ENCODE peak calls at places on chromosomes 16 and 17, in four cellular contexts. R, X, A and T are unnamed samples.
A peak's percentile ranks its signal among the peaks of the same experiment; 100 is the strongest.

GRCh38 chr17:44607836-44608690 is 48.2 kb upstream of the MEIOC start:
- DNase-seq in A (no peak), R (peak; percentile 35), X (no peak), T (peak; percentile 22)

GRCh38 chr17:40035162-40035559 is 19.0 kb downstream of the MED24 start:
- DNase-seq in R (no peak), A (no peak), X (no peak), T (no peak)

GRCh38 chr16:17831330-17831729 is 360.6 kb upstream of the XYLT1 start:
- DNase-seq in R (no peak), X (no peak), A (no peak), T (peak; percentile 46)

GRCh38 chr16:23615805-23616204 is 19.7 kb upstream of the NDUFAB1 start:
- DNase-seq in R (no peak), A (peak; percentile 4), X (no peak), T (no peak)

GRCh38 chr16:15737140-15737644 is 87.1 kb downstream of the NDE1 start:
- DNase-seq in R (no peak), X (no peak), A (no peak), T (no peak)

GRCh38 chr16:68086860-68087268 is 1.7 kb downstream of the NFATC3 start:
- DNase-seq in R (no peak), A (no peak), X (no peak), T (no peak)

GRCh38 chr17:6497496-6498221 is 53.4 kb downstream of the PIMREG start:
- DNase-seq in A (no peak), R (no peak), X (no peak), T (no peak)

GRCh38 chr16:57003439-57004386 is 14.4 kb downstream of the NLRC5 start:
- DNase-seq in R (no peak), A (no peak), X (no peak), T (no peak)

GRCh38 chr16:49560018-49560830 is 186.6 kb downstream of the C16orf78 start:
- DNase-seq in X (no peak), R (no peak), A (no peak), T (peak; percentile 14)

GRCh38 chr17:61335845-61336655 is 63.6 kb upstream of the TBX2 start:
- DNase-seq in R (no peak), A (peak; percentile 69), X (no peak), T (no peak)

GRCh38 chr17:44642861-44643260 is 13.4 kb upstream of the MEIOC start:
- DNase-seq in A (no peak), R (no peak), X (no peak), T (no peak)

GRCh38 chr16:14164916-14165684 is 94.0 kb downstream of the MRTFB start:
- DNase-seq in X (no peak), R (no peak), A (no peak), T (no peak)

GRCh38 chr16:30335598-30336474 is 19.3 kb downstream of the CD2BP2 start:
- DNase-seq in A (peak; percentile 29), X (no peak), R (no peak), T (no peak)

GRCh38 chr17:1515640-1516402 is 591 bp downstream of the INPP5K start:
- DNase-seq in X (peak; percentile 50), R (peak; percentile 57), A (peak; percentile 90), T (peak; percentile 58)

DNA sequence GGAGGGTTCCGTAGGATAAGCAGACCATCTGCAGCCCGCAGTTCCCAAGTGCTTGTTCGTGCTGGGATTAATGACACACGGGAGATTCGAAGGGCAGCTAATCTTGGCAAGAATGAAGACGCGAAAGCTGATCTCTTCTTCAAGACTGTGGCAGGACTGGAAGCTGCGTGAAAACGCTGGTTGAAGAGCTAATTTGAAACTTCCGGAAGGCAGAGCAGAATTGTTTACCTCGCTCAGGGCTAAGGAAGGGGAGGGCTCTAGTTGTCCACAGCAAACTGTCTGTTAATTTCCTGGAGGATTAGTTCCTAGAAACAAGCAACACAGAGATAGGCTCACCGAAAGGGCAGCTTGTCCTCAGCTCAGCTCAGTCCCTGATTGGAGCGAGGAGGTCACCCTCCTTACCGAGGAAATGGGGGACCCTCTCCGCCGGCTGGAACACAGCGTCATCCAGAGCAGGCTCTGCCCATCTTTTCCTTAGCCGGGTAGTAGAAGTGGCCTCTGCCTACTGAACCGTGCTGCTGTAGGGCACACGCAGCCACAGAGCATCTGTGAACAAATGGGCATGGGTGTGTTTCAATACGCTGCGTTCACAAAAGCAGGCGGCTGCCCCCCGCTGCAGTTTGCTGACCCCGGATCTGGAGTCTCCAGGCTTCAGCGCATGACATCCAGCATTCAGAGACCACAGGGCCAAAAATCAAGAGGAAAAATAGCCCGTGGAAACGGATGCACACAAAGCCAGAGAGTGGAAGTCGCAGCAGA is 16.7 kb upstream of the BAIAP2 start:
- DNase-seq in A (peak; percentile 53), R (no peak), X (no peak), T (no peak)
- H3K4me3 ChIP-seq in A (no peak overlapping the region), R (no peak overlapping the region), X (peak overlapping the region; percentile 19), T (peak overlapping the region; percentile 26)

GRCh38 chr17:77882481-77883212 is 75.9 kb upstream of the TNRC6C start:
- DNase-seq in R (no peak), X (no peak), A (peak; percentile 49), T (peak; percentile 46)

GRCh38 chr17:77880702-77881450 is 77.6 kb upstream of the TNRC6C start:
- DNase-seq in A (no peak), X (no peak), R (no peak), T (no peak)

GRCh38 chr17:77883213-77883650 is 75.3 kb upstream of the TNRC6C start:
- DNase-seq in A (no peak), R (no peak), X (no peak), T (no peak)

GRCh38 chr17:77881545-77881944 is 77.0 kb upstream of the TNRC6C start:
- DNase-seq in R (no peak), A (peak; percentile 57), X (no peak), T (peak; percentile 69)

DNA sequence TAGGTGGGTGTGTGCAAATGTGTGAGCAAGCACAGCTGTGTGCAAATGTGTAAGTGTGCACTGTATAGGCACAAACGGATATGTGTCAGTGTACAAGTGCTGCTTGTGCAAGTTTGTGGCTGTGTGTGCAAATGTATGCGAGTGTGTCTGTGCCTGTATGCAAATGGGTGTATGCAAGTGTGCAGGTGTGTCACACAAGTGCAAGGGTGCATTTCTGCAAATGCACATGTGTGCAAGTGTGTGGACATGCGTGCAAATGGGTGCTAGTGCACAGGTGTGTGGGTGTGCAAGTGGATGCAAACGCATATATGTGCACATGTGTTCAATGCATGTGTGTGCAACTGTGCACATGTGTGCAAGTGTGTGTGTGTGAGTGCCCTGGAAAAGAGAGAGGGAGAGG is 76.5 kb upstream of the TNRC6C start:
- DNase-seq in R (no peak), X (no peak), A (no peak), T (no peak)
- H3K4me3 ChIP-seq in R (no peak overlapping the region), X (no peak overlapping the region), A (no peak overlapping the region), T (no peak overlapping the region)

GRCh38 chr17:81512984-81513668 is 527 bp upstream of the ACTG1 start:
- DNase-seq in A (peak; percentile 71), R (no peak), X (no peak), T (no peak)
- H3K4me3 ChIP-seq in A (peak overlapping the region; percentile 80), R (peak overlapping the region; percentile 55), X (peak overlapping the region; percentile 83), T (peak overlapping the region; percentile 72)

GRCh38 chr16:73064996-73065349 is 17.0 kb upstream of the ZFHX3 start:
- DNase-seq in X (no peak), A (no peak), R (no peak), T (no peak)
- H3K4me3 ChIP-seq in X (peak overlapping the region; percentile 42), A (no peak overlapping the region), R (no peak overlapping the region), T (peak overlapping the region; percentile 10)

DNA sequence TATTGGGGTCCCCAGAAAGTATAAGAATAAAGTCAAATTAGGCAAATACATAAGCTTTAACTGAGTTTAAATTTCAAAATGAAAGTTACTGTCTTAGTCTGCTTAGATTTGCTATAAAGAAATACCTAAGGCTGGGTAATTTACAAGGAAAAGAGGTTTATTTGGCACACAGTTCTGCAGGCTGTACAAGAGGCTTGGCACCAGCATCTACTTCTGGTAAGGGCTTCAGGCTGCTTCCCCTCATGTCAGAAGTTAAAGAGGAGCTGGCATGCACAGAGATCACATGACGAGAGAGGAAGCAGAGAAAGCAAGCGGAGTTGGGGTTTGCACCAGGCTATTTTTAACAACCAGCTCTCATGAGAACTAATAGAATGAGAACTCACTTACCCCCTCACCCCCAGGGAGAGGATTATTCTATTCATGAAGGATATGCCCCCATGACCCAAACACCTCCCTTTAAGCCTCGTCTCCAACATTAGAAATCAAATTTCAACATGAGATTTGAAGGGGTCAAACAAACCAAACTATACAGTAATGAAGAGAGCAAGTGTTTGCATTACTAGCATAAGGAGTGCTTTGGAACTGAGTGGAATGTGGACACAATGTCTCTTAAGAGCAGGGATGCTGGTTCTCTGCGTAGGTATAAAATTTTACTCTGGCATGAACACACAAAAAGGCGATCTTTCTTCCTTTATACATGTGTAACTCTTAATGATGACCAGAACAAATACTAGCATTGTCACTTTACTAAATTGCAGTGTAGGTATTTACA is 292.8 kb upstream of the PMFBP1 start:
- DNase-seq in A (no peak), R (no peak), X (no peak), T (no peak)
- H3K4me3 ChIP-seq in A (no peak overlapping the region), R (no peak overlapping the region), X (no peak overlapping the region), T (no peak overlapping the region)